ENCODE peak calls at places on chromosome 12, in six cellular contexts. Q is BE2C, J is endothelial cell of umbilical vein, A is endothelial cell, B is osteocyte, V is BJ. G is an unnamed sample.

GRCh38 chr12:124464062-124464461 is 103.3 kb downstream of the NCOR2 start:
- DNase-seq in J (no peak), V (no peak), A (no peak), Q (no peak), B (no peak), G (no peak)

GRCh38 chr12:71243375-71243774 is 85.6 kb upstream of the TSPAN8 start:
- DNase-seq in A (no peak), Q (no peak), J (no peak), V (no peak), B (no peak), G (no peak)

GRCh38 chr12:109594566-109595317 is 21.1 kb downstream of the MVK start:
- DNase-seq in J (no peak), B (no peak), V (no peak), Q (no peak), A (no peak), G (no peak)

GRCh38 chr12:89992668-89993401 is 284.2 kb upstream of the ATP2B1 start:
- DNase-seq in B (no peak), Q (no peak), V (no peak), A (no peak), J (peak), G (no peak)

GRCh38 chr12:89117448-89118034 is 234.8 kb downstream of the DUSP6 start:
- DNase-seq in J (peak), Q (peak), A (peak), V (no peak), B (no peak), G (no peak)

GRCh38 chr12:60415361-60415760 is 819.5 kb downstream of the SLC16A7 start:
- DNase-seq in B (no peak), Q (no peak), V (no peak), J (peak), A (no peak), G (no peak)

GRCh38 chr12:223751-224240 is 9.8 kb upstream of the SLC6A12 start:
- DNase-seq in Q (no peak), V (no peak), A (no peak), J (no peak), B (no peak), G (no peak)

GRCh38 chr12:40439771-40440492 is 215.1 kb downstream of the LRRK2 start:
- DNase-seq in B (no peak), V (no peak), A (no peak), Q (no peak), J (no peak), G (no peak)

GRCh38 chr12:67647547-67648305 is 819 bp upstream of the DYRK2 start:
- DNase-seq in V (peak), B (peak), A (peak), Q (peak), J (peak), G (no peak)

GRCh38 chr12:45794422-45794821 is 64.9 kb downstream of the ARID2 start:
- DNase-seq in Q (no peak), B (no peak), J (no peak), A (no peak), V (no peak), G (no peak)

GRCh38 chr12:69884386-69884785 is 59.4 kb downstream of the MYRFL start:
- DNase-seq in A (no peak), J (no peak), V (no peak), B (no peak), Q (peak), G (no peak)

GRCh38 chr12:130031571-130032189 is 127.9 kb upstream of the TMEM132D start:
- DNase-seq in Q (peak), A (peak), V (no peak), B (no peak), J (peak), G (peak)

GRCh38 chr12:29503283-29503682 is 5.8 kb upstream of the OVCH1 start:
- DNase-seq in A (no peak), B (no peak), Q (no peak), J (no peak), V (no peak), G (no peak)

GRCh38 chr12:89544027-89544426 is 18.2 kb upstream of the POC1B start:
- DNase-seq in B (no peak), J (no peak), Q (no peak), V (no peak), A (no peak), G (no peak)

GRCh38 chr12:122871851-122872785 is 23.8 kb downstream of the VPS37B start:
- DNase-seq in B (no peak), Q (peak), J (peak), A (no peak), V (no peak), G (peak)

GRCh38 chr12:97572220-97572619 is 109.6 kb downstream of the RMST start:
- DNase-seq in A (no peak), J (no peak), V (no peak), Q (no peak), B (no peak), G (no peak)

GRCh38 chr12:39327520-39327919 is 115.4 kb downstream of the KIF21A start:
- DNase-seq in Q (no peak), J (no peak), A (no peak), B (no peak), V (no peak), G (no peak)

GRCh38 chr12:22729898-22730443 is 105.0 kb downstream of the ETNK1 start:
- DNase-seq in V (peak), J (peak), B (no peak), Q (no peak), A (no peak), G (no peak)

GRCh38 chr12:51817027-51817953 is 31.2 kb downstream of the FIGNL2 start:
- DNase-seq in B (no peak), A (no peak), V (no peak), Q (no peak), J (no peak), G (no peak)

GRCh38 chr12:52318241-52318990 is 2.8 kb downstream of the KRT83 start:
- DNase-seq in V (no peak), B (no peak), J (no peak), Q (no peak), A (no peak), G (no peak)

GRCh38 chr12:123938679-123939480 is 33.8 kb downstream of the CCDC92 start:
- DNase-seq in B (no peak), A (peak), V (no peak), J (no peak), Q (peak), G (no peak)

GRCh38 chr12:117907108-117907689 is 61.6 kb downstream of the KSR2 start:
- DNase-seq in B (no peak), A (no peak), J (no peak), Q (no peak), V (no peak), G (no peak)

GRCh38 chr12:116150001-116150400 is 127.5 kb downstream of the MED13L start:
- DNase-seq in B (no peak), V (no peak), J (peak), A (no peak), Q (peak), G (no peak)

GRCh38 chr12:101839324-101840283 is 8.8 kb upstream of the GNPTAB start:
- DNase-seq in A (peak), Q (peak), J (peak), V (no peak), B (no peak), G (no peak)
- TF ChIP-seq CTCF in A (peak), Q (peak), J (peak), V (peak), B (peak), G (peak)

GRCh38 chr12:5479761-5480160 is 47.9 kb downstream of the NTF3 start:
- DNase-seq in A (no peak), B (no peak), Q (no peak), V (no peak), J (no peak), G (no peak)
- TF ChIP-seq CTCF in A (no peak), B (no peak), Q (no peak), V (no peak), J (no peak), G (no peak)

GRCh38 chr12:108498136-108498535 is 16.9 kb upstream of the FICD start:
- DNase-seq in Q (no peak), A (no peak), B (no peak), J (no peak), V (no peak), G (no peak)

GRCh38 chr12:108491256-108491655 is 23.8 kb upstream of the FICD start:
- DNase-seq in Q (no peak), B (no peak), J (no peak), A (no peak), V (no peak), G (no peak)

GRCh38 chr12:108495823-108496579 is 19.1 kb upstream of the FICD start:
- DNase-seq in B (no peak), V (no peak), A (no peak), J (no peak), Q (no peak), G (no peak)

DNA sequence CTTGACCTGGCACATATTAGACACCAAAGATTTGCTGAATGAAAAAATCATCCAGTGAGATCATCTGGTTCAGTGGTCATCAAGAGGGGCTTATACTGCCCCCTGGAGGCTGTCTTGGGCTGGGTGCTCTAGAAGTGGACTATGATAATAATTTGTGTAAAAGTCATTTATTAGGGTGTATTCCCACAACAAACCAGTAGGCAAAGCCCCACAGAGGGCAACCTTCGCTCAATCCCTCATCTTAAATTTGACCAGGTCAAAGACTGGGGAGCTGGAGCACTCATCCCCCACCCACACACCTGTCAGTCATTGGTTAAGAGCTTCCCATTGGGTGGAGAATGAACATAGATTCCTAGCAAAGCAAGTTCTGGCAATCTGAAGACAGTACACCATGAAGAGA is 20.0 kb upstream of the FICD start:
- DNase-seq in Q (peak), J (peak), V (no peak), A (peak), B (no peak), G (no peak)
- TF ChIP-seq CTCF in Q (peak), J (peak), V (peak), A (peak), B (peak), G (no peak)

DNA sequence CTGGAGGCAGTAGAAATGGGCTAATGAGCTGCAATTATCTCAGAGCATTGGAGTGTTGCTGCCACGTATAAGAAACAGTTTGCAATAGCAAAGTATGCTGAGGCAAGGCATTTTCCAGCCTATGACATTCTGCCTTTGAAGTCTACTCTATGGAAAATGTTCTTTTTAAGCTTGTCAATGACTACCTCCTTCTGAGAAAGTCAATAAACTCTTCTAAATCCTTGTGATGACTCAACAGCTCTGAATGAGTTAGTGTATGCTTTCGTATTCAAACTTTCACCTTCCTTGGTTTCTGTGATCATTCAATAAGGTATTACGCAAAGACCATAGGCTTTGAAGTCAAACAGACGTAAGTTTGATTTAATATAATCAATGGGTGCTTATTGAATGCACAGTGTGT is 111.2 kb downstream of the CAPZA3 start:
- DNase-seq in J (no peak), B (no peak), V (no peak), A (no peak), Q (no peak), G (no peak)
- TF ChIP-seq CTCF in J (no peak), B (no peak), V (no peak), A (no peak), Q (no peak), G (no peak)

DNA sequence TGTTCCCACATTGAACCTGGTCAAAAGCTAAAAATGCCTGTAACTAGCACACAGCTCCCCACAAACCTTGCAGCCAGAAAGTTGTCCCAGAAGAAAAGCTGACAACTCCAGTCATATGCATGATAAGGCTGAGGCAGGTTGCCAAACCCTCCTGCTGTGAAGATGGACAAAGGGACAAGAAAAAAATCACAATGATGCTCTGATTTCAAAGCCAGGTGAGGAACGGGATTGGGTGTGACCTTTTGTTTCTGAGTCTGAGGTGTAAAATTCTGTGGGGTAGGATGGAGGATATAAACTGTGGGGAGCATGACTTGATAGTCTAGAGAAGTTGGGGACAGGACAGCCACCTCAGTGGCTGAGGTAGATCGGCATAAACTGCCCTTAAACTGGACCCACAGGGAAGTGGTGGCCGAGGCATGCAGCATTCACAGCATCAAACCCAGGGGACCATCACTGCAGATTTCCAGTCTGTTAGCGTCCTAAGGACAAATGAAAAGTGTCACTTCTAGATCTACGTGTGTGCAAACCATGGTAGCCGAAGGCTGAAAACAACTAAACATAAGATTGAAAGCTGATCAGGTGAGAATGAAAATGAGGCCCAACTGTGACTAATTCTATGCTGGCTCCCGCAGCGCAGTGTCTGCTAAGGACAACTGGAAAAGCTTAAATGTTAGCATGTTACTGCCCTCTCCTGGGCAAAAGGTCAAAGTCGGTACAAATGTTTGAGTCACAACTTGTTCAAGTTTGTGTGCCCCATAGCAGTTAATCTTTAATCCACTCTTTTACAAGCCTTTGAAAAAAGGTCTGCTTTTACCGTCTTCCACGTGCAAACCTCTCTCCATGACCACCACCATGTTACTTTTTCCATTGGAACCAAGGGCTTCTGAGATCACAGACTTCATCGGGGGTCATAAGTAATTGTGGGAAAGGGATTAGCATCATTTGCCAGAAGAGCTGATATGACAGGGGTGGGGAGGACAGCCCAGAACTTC is 39.8 kb downstream of the GRIN2B start:
- DNase-seq in A (peak), J (peak), B (no peak), Q (peak), V (no peak), G (no peak)
- TF ChIP-seq CTCF in A (peak), J (no peak), B (peak), Q (peak), V (no peak), G (no peak)

DNA sequence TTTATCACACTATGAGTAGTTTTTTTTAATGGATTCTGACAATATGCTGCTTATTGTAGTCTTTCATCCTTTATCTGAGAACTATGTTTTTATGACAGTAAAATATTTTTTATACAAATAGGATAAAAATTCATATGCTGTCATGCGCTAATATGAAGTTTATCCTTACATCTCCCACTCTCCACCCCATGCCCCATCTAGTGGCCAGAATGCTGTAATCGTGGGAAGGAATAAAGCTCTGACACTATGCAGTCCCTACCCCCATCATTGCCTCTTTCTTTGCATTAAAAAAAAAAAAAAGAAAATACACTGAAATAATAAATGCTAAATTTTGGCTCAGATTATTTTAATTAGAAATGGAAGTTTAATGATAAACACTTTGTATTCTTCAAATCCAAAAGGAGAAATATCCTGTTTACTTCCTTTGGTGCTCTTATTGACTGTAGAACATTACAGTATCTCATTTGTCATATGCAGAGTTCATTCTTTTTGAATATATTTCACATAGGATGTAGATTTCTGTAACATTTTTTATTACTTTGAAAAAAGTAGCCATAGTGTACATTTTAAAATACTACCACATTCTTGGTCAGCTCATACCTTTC is 145.9 kb upstream of the SLCO1C1 start:
- DNase-seq in A (peak), Q (peak), V (no peak), J (peak), B (no peak), G (no peak)
- TF ChIP-seq CTCF in A (peak), Q (peak), V (peak), J (peak), B (peak), G (no peak)

DNA sequence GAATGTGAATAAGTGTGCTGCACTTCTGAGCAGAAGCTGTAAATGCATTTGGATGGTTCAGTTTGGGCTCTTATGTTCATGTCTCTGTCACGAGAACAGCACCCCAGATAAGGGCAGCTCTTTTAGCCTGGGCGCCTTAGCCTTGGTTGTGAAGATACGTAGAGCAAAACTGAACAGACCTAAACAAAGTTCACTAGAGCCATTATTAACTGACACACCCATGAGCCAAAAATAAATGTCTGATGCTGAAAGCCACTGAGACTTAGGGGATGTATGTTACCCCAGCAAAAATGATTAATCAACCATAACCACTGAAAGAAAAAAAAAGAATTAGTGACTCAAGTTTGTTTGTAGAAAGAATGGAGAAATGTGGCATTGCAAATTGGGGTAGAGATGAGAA is 343.4 kb downstream of the BCAT1 start:
- DNase-seq in A (no peak), B (no peak), J (no peak), V (no peak), Q (no peak), G (no peak)
- TF ChIP-seq CTCF in A (no peak), B (no peak), J (no peak), V (no peak), Q (no peak), G (no peak)

GRCh38 chr12:31021809-31022492 is 51.7 kb upstream of the DDX11 start:
- DNase-seq in A (no peak), B (no peak), J (peak), V (no peak), Q (no peak), G (no peak)
- TF ChIP-seq CTCF in A (no peak), B (no peak), J (no peak), V (no peak), Q (no peak), G (no peak)

GRCh38 chr12:54460317-54460935 is 13.0 kb downstream of the GTSF1 start:
- DNase-seq in A (no peak), Q (no peak), J (no peak), V (no peak), B (no peak), G (no peak)
- TF ChIP-seq CTCF in A (no peak), Q (no peak), J (no peak), V (no peak), B (no peak), G (no peak)

GRCh38 chr12:34389378-34390170 is 367.3 kb downstream of the ALG10 start:
- DNase-seq in B (no peak), J (no peak), Q (no peak), A (no peak), V (no peak), G (no peak)

GRCh38 chr12:34391771-34392581 is 369.7 kb downstream of the ALG10 start:
- DNase-seq in Q (peak), B (peak), V (no peak), J (no peak), A (no peak), G (no peak)

GRCh38 chr12:34392741-34393085 is 370.4 kb downstream of the ALG10 start:
- DNase-seq in V (no peak), J (no peak), B (no peak), Q (peak), A (no peak), G (peak)

GRCh38 chr12:34390171-34390841 is 368.0 kb downstream of the ALG10 start:
- DNase-seq in B (peak), A (no peak), V (no peak), Q (no peak), J (no peak), G (no peak)

DNA sequence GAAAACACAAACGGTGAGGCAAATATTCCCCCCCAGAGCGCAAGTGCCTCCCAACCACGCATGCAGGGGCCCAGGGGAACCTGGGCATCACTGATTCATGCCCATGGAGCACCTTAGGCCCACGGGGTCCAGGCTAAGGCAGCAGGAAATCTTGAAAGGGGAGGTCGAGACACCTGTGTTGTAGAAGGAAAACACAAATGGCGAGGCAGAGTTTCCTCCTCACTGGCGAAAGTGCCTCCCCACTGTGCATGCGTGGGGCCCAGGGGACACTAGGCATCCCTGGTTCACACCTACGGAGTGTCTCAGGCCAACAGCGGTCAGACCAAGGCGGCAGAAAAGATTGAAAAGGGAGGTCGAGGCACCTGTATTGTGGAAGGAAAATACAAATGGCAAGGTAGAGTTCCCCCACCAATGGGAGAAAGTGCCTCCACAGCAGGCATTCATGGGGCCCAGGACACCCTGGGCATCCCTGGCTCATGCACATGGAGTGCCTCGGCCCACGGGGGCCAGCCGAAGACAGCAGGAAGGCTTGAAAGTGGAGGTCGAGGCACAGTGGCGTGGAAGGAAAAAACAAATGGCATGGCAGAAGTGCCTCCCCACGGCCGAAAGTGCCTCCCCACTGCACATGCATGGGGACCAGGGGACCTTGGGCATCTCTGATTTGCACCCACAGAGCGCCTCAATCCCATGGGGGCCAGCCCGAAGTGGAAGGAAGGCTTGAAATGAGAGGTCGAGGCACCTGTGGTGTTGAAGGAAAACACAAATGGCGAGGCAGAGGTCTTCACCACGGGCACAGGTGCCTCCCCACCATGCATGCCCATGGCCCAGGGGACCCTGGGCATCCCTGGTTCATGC is 368.8 kb downstream of the ALG10 start:
- DNase-seq in B (peak), V (no peak), J (no peak), A (no peak), Q (no peak), G (no peak)
- TF ChIP-seq CTCF in B (no peak), V (no peak), J (no peak), A (no peak), Q (no peak), G (no peak)